ENCODE peak calls at places on chromosomes 1 and 21, in nine cellular contexts. One of them, this sample, is unnamed.

GRCh38 chr1:58782308-58783089 is 1.3 kb downstream of the JUN start:
- DNase-seq in NCI-H524: peak; percentile 41
- DNase-seq in stimulated activated CD4-positive, alpha-beta T cell treated with anti-CD3 and anti-CD28 coated beads, Interleukin-1b, Interleukin-23, amount 100 ng/mL, for 24 hours: peak; percentile 43
- DNase-seq in activated naive CD4-positive, alpha-beta T cell: peak; percentile 11
- DNase-seq in SJSA1: peak; percentile 53
- DNase-seq in posterior cingulate gyrus: peak; percentile 57
- DNase-seq in effector CD4-positive, alpha-beta T cell: peak; percentile 20
- DNase-seq in stimulated activated CD8-positive, alpha-beta memory T cell treated with anti-CD3 and anti-CD28 coated beads, Interleukin-12 subunit alpha, Interleukin-12 subunit beta, amount 100 ng/mL, for 4 hours: peak; percentile 36
- DNase-seq in mesendoderm: peak; percentile 43
- DNase-seq in this sample: peak; percentile 59

GRCh38 chr21:44999972-45000636 is 60.3 kb downstream of the SLX9 start:
- DNase-seq in NCI-H524: no peak
- DNase-seq in stimulated activated CD4-positive, alpha-beta T cell treated with anti-CD3 and anti-CD28 coated beads, Interleukin-1b, Interleukin-23, amount 100 ng/mL, for 24 hours: no peak
- DNase-seq in activated naive CD4-positive, alpha-beta T cell: no peak
- DNase-seq in SJSA1: no peak
- DNase-seq in posterior cingulate gyrus: no peak
- DNase-seq in effector CD4-positive, alpha-beta T cell: no peak
- DNase-seq in stimulated activated CD8-positive, alpha-beta memory T cell treated with anti-CD3 and anti-CD28 coated beads, Interleukin-12 subunit alpha, Interleukin-12 subunit beta, amount 100 ng/mL, for 4 hours: no peak
- DNase-seq in mesendoderm: no peak
- DNase-seq in this sample: no peak

GRCh38 chr1:61297887-61298286 is 215.5 kb downstream of the NFIA start:
- DNase-seq in NCI-H524: no peak
- DNase-seq in stimulated activated CD4-positive, alpha-beta T cell treated with anti-CD3 and anti-CD28 coated beads, Interleukin-1b, Interleukin-23, amount 100 ng/mL, for 24 hours: no peak
- DNase-seq in activated naive CD4-positive, alpha-beta T cell: no peak
- DNase-seq in SJSA1: no peak
- DNase-seq in posterior cingulate gyrus: no peak
- DNase-seq in effector CD4-positive, alpha-beta T cell: no peak
- DNase-seq in stimulated activated CD8-positive, alpha-beta memory T cell treated with anti-CD3 and anti-CD28 coated beads, Interleukin-12 subunit alpha, Interleukin-12 subunit beta, amount 100 ng/mL, for 4 hours: no peak
- DNase-seq in mesendoderm: no peak
- DNase-seq in this sample: no peak

GRCh38 chr21:34846601-34847112 is 177.9 kb downstream of the CLIC6 start:
- DNase-seq in NCI-H524: no peak
- DNase-seq in stimulated activated CD4-positive, alpha-beta T cell treated with anti-CD3 and anti-CD28 coated beads, Interleukin-1b, Interleukin-23, amount 100 ng/mL, for 24 hours: no peak
- DNase-seq in activated naive CD4-positive, alpha-beta T cell: no peak
- DNase-seq in SJSA1: peak; percentile 73
- DNase-seq in posterior cingulate gyrus: no peak
- DNase-seq in effector CD4-positive, alpha-beta T cell: no peak
- DNase-seq in stimulated activated CD8-positive, alpha-beta memory T cell treated with anti-CD3 and anti-CD28 coated beads, Interleukin-12 subunit alpha, Interleukin-12 subunit beta, amount 100 ng/mL, for 4 hours: no peak
- DNase-seq in mesendoderm: peak; percentile 67
- DNase-seq in this sample: peak; percentile 27

GRCh38 chr1:160550572-160551034 is 27.5 kb upstream of the SLAMF6 start:
- DNase-seq in NCI-H524: no peak
- DNase-seq in stimulated activated CD4-positive, alpha-beta T cell treated with anti-CD3 and anti-CD28 coated beads, Interleukin-1b, Interleukin-23, amount 100 ng/mL, for 24 hours: peak; percentile 50
- DNase-seq in activated naive CD4-positive, alpha-beta T cell: no peak
- DNase-seq in SJSA1: no peak
- DNase-seq in posterior cingulate gyrus: no peak
- DNase-seq in effector CD4-positive, alpha-beta T cell: peak; percentile 35
- DNase-seq in stimulated activated CD8-positive, alpha-beta memory T cell treated with anti-CD3 and anti-CD28 coated beads, Interleukin-12 subunit alpha, Interleukin-12 subunit beta, amount 100 ng/mL, for 4 hours: peak; percentile 35
- DNase-seq in mesendoderm: peak; percentile 65
- DNase-seq in this sample: no peak

GRCh38 chr1:235317179-235317578 is 10.8 kb downstream of the ARID4B start:
- DNase-seq in NCI-H524: no peak
- DNase-seq in stimulated activated CD4-positive, alpha-beta T cell treated with anti-CD3 and anti-CD28 coated beads, Interleukin-1b, Interleukin-23, amount 100 ng/mL, for 24 hours: no peak
- DNase-seq in activated naive CD4-positive, alpha-beta T cell: no peak
- DNase-seq in SJSA1: no peak
- DNase-seq in posterior cingulate gyrus: no peak
- DNase-seq in effector CD4-positive, alpha-beta T cell: no peak
- DNase-seq in stimulated activated CD8-positive, alpha-beta memory T cell treated with anti-CD3 and anti-CD28 coated beads, Interleukin-12 subunit alpha, Interleukin-12 subunit beta, amount 100 ng/mL, for 4 hours: no peak
- DNase-seq in mesendoderm: no peak
- DNase-seq in this sample: no peak

GRCh38 chr1:227556288-227556687 is 7.1 kb upstream of the ZNF678 start:
- DNase-seq in NCI-H524: no peak
- DNase-seq in stimulated activated CD4-positive, alpha-beta T cell treated with anti-CD3 and anti-CD28 coated beads, Interleukin-1b, Interleukin-23, amount 100 ng/mL, for 24 hours: no peak
- DNase-seq in activated naive CD4-positive, alpha-beta T cell: no peak
- DNase-seq in SJSA1: no peak
- DNase-seq in posterior cingulate gyrus: no peak
- DNase-seq in effector CD4-positive, alpha-beta T cell: no peak
- DNase-seq in stimulated activated CD8-positive, alpha-beta memory T cell treated with anti-CD3 and anti-CD28 coated beads, Interleukin-12 subunit alpha, Interleukin-12 subunit beta, amount 100 ng/mL, for 4 hours: no peak
- DNase-seq in mesendoderm: no peak
- DNase-seq in this sample: no peak

GRCh38 chr1:220339581-220339980 is 67.3 kb upstream of the RAB3GAP2 start:
- DNase-seq in NCI-H524: no peak
- DNase-seq in stimulated activated CD4-positive, alpha-beta T cell treated with anti-CD3 and anti-CD28 coated beads, Interleukin-1b, Interleukin-23, amount 100 ng/mL, for 24 hours: no peak
- DNase-seq in activated naive CD4-positive, alpha-beta T cell: no peak
- DNase-seq in SJSA1: no peak
- DNase-seq in posterior cingulate gyrus: no peak
- DNase-seq in effector CD4-positive, alpha-beta T cell: no peak
- DNase-seq in stimulated activated CD8-positive, alpha-beta memory T cell treated with anti-CD3 and anti-CD28 coated beads, Interleukin-12 subunit alpha, Interleukin-12 subunit beta, amount 100 ng/mL, for 4 hours: no peak
- DNase-seq in mesendoderm: peak; percentile 20
- DNase-seq in this sample: no peak

GRCh38 chr1:247293047-247293446 is 37.2 kb downstream of the VN1R5 start:
- DNase-seq in NCI-H524: no peak
- DNase-seq in stimulated activated CD4-positive, alpha-beta T cell treated with anti-CD3 and anti-CD28 coated beads, Interleukin-1b, Interleukin-23, amount 100 ng/mL, for 24 hours: no peak
- DNase-seq in activated naive CD4-positive, alpha-beta T cell: no peak
- DNase-seq in SJSA1: no peak
- DNase-seq in posterior cingulate gyrus: no peak
- DNase-seq in effector CD4-positive, alpha-beta T cell: no peak
- DNase-seq in stimulated activated CD8-positive, alpha-beta memory T cell treated with anti-CD3 and anti-CD28 coated beads, Interleukin-12 subunit alpha, Interleukin-12 subunit beta, amount 100 ng/mL, for 4 hours: no peak
- DNase-seq in mesendoderm: peak; percentile 92
- DNase-seq in this sample: no peak

GRCh38 chr1:63906053-63906704 is 132.4 kb downstream of the ROR1 start:
- DNase-seq in NCI-H524: peak; percentile 33
- DNase-seq in stimulated activated CD4-positive, alpha-beta T cell treated with anti-CD3 and anti-CD28 coated beads, Interleukin-1b, Interleukin-23, amount 100 ng/mL, for 24 hours: no peak
- DNase-seq in activated naive CD4-positive, alpha-beta T cell: no peak
- DNase-seq in SJSA1: no peak
- DNase-seq in posterior cingulate gyrus: no peak
- DNase-seq in effector CD4-positive, alpha-beta T cell: no peak
- DNase-seq in stimulated activated CD8-positive, alpha-beta memory T cell treated with anti-CD3 and anti-CD28 coated beads, Interleukin-12 subunit alpha, Interleukin-12 subunit beta, amount 100 ng/mL, for 4 hours: no peak
- DNase-seq in mesendoderm: no peak
- DNase-seq in this sample: peak; percentile 12

GRCh38 chr1:109423498-109423897 is 2.8 kb downstream of the PSMA5 start:
- DNase-seq in NCI-H524: no peak
- DNase-seq in stimulated activated CD4-positive, alpha-beta T cell treated with anti-CD3 and anti-CD28 coated beads, Interleukin-1b, Interleukin-23, amount 100 ng/mL, for 24 hours: no peak
- DNase-seq in activated naive CD4-positive, alpha-beta T cell: no peak
- DNase-seq in SJSA1: no peak
- DNase-seq in posterior cingulate gyrus: no peak
- DNase-seq in effector CD4-positive, alpha-beta T cell: no peak
- DNase-seq in stimulated activated CD8-positive, alpha-beta memory T cell treated with anti-CD3 and anti-CD28 coated beads, Interleukin-12 subunit alpha, Interleukin-12 subunit beta, amount 100 ng/mL, for 4 hours: no peak
- DNase-seq in mesendoderm: no peak
- DNase-seq in this sample: no peak

GRCh38 chr1:160083968-160084770 is 2.8 kb downstream of the KCNJ9 start:
- DNase-seq in NCI-H524: no peak
- DNase-seq in stimulated activated CD4-positive, alpha-beta T cell treated with anti-CD3 and anti-CD28 coated beads, Interleukin-1b, Interleukin-23, amount 100 ng/mL, for 24 hours: peak; percentile 66
- DNase-seq in activated naive CD4-positive, alpha-beta T cell: peak; percentile 21
- DNase-seq in SJSA1: no peak
- DNase-seq in posterior cingulate gyrus: no peak
- DNase-seq in effector CD4-positive, alpha-beta T cell: peak; percentile 66
- DNase-seq in stimulated activated CD8-positive, alpha-beta memory T cell treated with anti-CD3 and anti-CD28 coated beads, Interleukin-12 subunit alpha, Interleukin-12 subunit beta, amount 100 ng/mL, for 4 hours: peak; percentile 57
- DNase-seq in mesendoderm: peak; percentile 88
- DNase-seq in this sample: peak; percentile 77

GRCh38 chr1:176656257-176656995 is 193.5 kb downstream of the PAPPA2 start:
- DNase-seq in NCI-H524: no peak
- DNase-seq in stimulated activated CD4-positive, alpha-beta T cell treated with anti-CD3 and anti-CD28 coated beads, Interleukin-1b, Interleukin-23, amount 100 ng/mL, for 24 hours: no peak
- DNase-seq in activated naive CD4-positive, alpha-beta T cell: no peak
- DNase-seq in SJSA1: peak; percentile 79
- DNase-seq in posterior cingulate gyrus: no peak
- DNase-seq in effector CD4-positive, alpha-beta T cell: no peak
- DNase-seq in stimulated activated CD8-positive, alpha-beta memory T cell treated with anti-CD3 and anti-CD28 coated beads, Interleukin-12 subunit alpha, Interleukin-12 subunit beta, amount 100 ng/mL, for 4 hours: no peak
- DNase-seq in mesendoderm: peak; percentile 40
- DNase-seq in this sample: no peak

GRCh38 chr1:246786606-246787238 is 62.5 kb downstream of the SCCPDH start:
- DNase-seq in NCI-H524: no peak
- DNase-seq in stimulated activated CD4-positive, alpha-beta T cell treated with anti-CD3 and anti-CD28 coated beads, Interleukin-1b, Interleukin-23, amount 100 ng/mL, for 24 hours: no peak
- DNase-seq in activated naive CD4-positive, alpha-beta T cell: no peak
- DNase-seq in SJSA1: no peak
- DNase-seq in posterior cingulate gyrus: no peak
- DNase-seq in effector CD4-positive, alpha-beta T cell: no peak
- DNase-seq in stimulated activated CD8-positive, alpha-beta memory T cell treated with anti-CD3 and anti-CD28 coated beads, Interleukin-12 subunit alpha, Interleukin-12 subunit beta, amount 100 ng/mL, for 4 hours: no peak
- DNase-seq in mesendoderm: no peak
- DNase-seq in this sample: peak; percentile 82

GRCh38 chr1:149844096-149844495 is 55.3 kb upstream of the BOLA1 start:
- DNase-seq in NCI-H524: no peak
- DNase-seq in stimulated activated CD4-positive, alpha-beta T cell treated with anti-CD3 and anti-CD28 coated beads, Interleukin-1b, Interleukin-23, amount 100 ng/mL, for 24 hours: no peak
- DNase-seq in activated naive CD4-positive, alpha-beta T cell: no peak
- DNase-seq in SJSA1: no peak
- DNase-seq in posterior cingulate gyrus: no peak
- DNase-seq in effector CD4-positive, alpha-beta T cell: no peak
- DNase-seq in stimulated activated CD8-positive, alpha-beta memory T cell treated with anti-CD3 and anti-CD28 coated beads, Interleukin-12 subunit alpha, Interleukin-12 subunit beta, amount 100 ng/mL, for 4 hours: no peak
- DNase-seq in mesendoderm: peak; percentile 27
- DNase-seq in this sample: no peak

GRCh38 chr1:192797845-192798244 is 11.0 kb upstream of the RGS2 start:
- DNase-seq in NCI-H524: no peak
- DNase-seq in stimulated activated CD4-positive, alpha-beta T cell treated with anti-CD3 and anti-CD28 coated beads, Interleukin-1b, Interleukin-23, amount 100 ng/mL, for 24 hours: no peak
- DNase-seq in activated naive CD4-positive, alpha-beta T cell: no peak
- DNase-seq in SJSA1: no peak
- DNase-seq in posterior cingulate gyrus: no peak
- DNase-seq in effector CD4-positive, alpha-beta T cell: no peak
- DNase-seq in stimulated activated CD8-positive, alpha-beta memory T cell treated with anti-CD3 and anti-CD28 coated beads, Interleukin-12 subunit alpha, Interleukin-12 subunit beta, amount 100 ng/mL, for 4 hours: no peak
- DNase-seq in mesendoderm: no peak
- DNase-seq in this sample: no peak

GRCh38 chr1:85328713-85329376 is 52.4 kb upstream of the BCL10 start:
- DNase-seq in NCI-H524: no peak
- DNase-seq in stimulated activated CD4-positive, alpha-beta T cell treated with anti-CD3 and anti-CD28 coated beads, Interleukin-1b, Interleukin-23, amount 100 ng/mL, for 24 hours: no peak
- DNase-seq in activated naive CD4-positive, alpha-beta T cell: no peak
- DNase-seq in SJSA1: peak; percentile 99
- DNase-seq in posterior cingulate gyrus: no peak
- DNase-seq in effector CD4-positive, alpha-beta T cell: no peak
- DNase-seq in stimulated activated CD8-positive, alpha-beta memory T cell treated with anti-CD3 and anti-CD28 coated beads, Interleukin-12 subunit alpha, Interleukin-12 subunit beta, amount 100 ng/mL, for 4 hours: no peak
- DNase-seq in mesendoderm: peak; percentile 99
- DNase-seq in this sample: no peak

GRCh38 chr1:20404466-20404865 is 81.5 kb downstream of the CAMK2N1 start:
- DNase-seq in NCI-H524: no peak
- DNase-seq in stimulated activated CD4-positive, alpha-beta T cell treated with anti-CD3 and anti-CD28 coated beads, Interleukin-1b, Interleukin-23, amount 100 ng/mL, for 24 hours: no peak
- DNase-seq in activated naive CD4-positive, alpha-beta T cell: no peak
- DNase-seq in SJSA1: no peak
- DNase-seq in posterior cingulate gyrus: peak; percentile 52
- DNase-seq in effector CD4-positive, alpha-beta T cell: no peak
- DNase-seq in stimulated activated CD8-positive, alpha-beta memory T cell treated with anti-CD3 and anti-CD28 coated beads, Interleukin-12 subunit alpha, Interleukin-12 subunit beta, amount 100 ng/mL, for 4 hours: no peak
- DNase-seq in mesendoderm: peak; percentile 40
- DNase-seq in this sample: no peak

GRCh38 chr21:16624468-16625102 is 888.3 kb upstream of the CXADR start:
- DNase-seq in NCI-H524: no peak
- DNase-seq in stimulated activated CD4-positive, alpha-beta T cell treated with anti-CD3 and anti-CD28 coated beads, Interleukin-1b, Interleukin-23, amount 100 ng/mL, for 24 hours: no peak
- DNase-seq in activated naive CD4-positive, alpha-beta T cell: no peak
- DNase-seq in SJSA1: no peak
- DNase-seq in posterior cingulate gyrus: no peak
- DNase-seq in effector CD4-positive, alpha-beta T cell: no peak
- DNase-seq in stimulated activated CD8-positive, alpha-beta memory T cell treated with anti-CD3 and anti-CD28 coated beads, Interleukin-12 subunit alpha, Interleukin-12 subunit beta, amount 100 ng/mL, for 4 hours: no peak
- DNase-seq in mesendoderm: no peak
- DNase-seq in this sample: no peak

GRCh38 chr1:18998016-18998724 is 41.7 kb upstream of the IFFO2 start:
- DNase-seq in NCI-H524: no peak
- DNase-seq in stimulated activated CD4-positive, alpha-beta T cell treated with anti-CD3 and anti-CD28 coated beads, Interleukin-1b, Interleukin-23, amount 100 ng/mL, for 24 hours: no peak
- DNase-seq in activated naive CD4-positive, alpha-beta T cell: no peak
- DNase-seq in SJSA1: no peak
- DNase-seq in posterior cingulate gyrus: no peak
- DNase-seq in effector CD4-positive, alpha-beta T cell: no peak
- DNase-seq in stimulated activated CD8-positive, alpha-beta memory T cell treated with anti-CD3 and anti-CD28 coated beads, Interleukin-12 subunit alpha, Interleukin-12 subunit beta, amount 100 ng/mL, for 4 hours: no peak
- DNase-seq in mesendoderm: no peak
- DNase-seq in this sample: no peak

GRCh38 chr1:18765725-18766124 is 93.7 kb downstream of the TAS1R2 start:
- DNase-seq in NCI-H524: no peak
- DNase-seq in stimulated activated CD4-positive, alpha-beta T cell treated with anti-CD3 and anti-CD28 coated beads, Interleukin-1b, Interleukin-23, amount 100 ng/mL, for 24 hours: no peak
- DNase-seq in activated naive CD4-positive, alpha-beta T cell: no peak
- DNase-seq in SJSA1: no peak
- DNase-seq in posterior cingulate gyrus: no peak
- DNase-seq in effector CD4-positive, alpha-beta T cell: no peak
- DNase-seq in stimulated activated CD8-positive, alpha-beta memory T cell treated with anti-CD3 and anti-CD28 coated beads, Interleukin-12 subunit alpha, Interleukin-12 subunit beta, amount 100 ng/mL, for 4 hours: no peak
- DNase-seq in mesendoderm: no peak
- DNase-seq in this sample: no peak

GRCh38 chr1:145918144-145918991 is at the start of gene PEX11B:
- DNase-seq in NCI-H524: peak; percentile 61
- DNase-seq in stimulated activated CD4-positive, alpha-beta T cell treated with anti-CD3 and anti-CD28 coated beads, Interleukin-1b, Interleukin-23, amount 100 ng/mL, for 24 hours: peak; percentile 90
- DNase-seq in activated naive CD4-positive, alpha-beta T cell: peak; percentile 93
- DNase-seq in SJSA1: peak; percentile 90
- DNase-seq in posterior cingulate gyrus: peak; percentile 85
- DNase-seq in effector CD4-positive, alpha-beta T cell: peak; percentile 88
- DNase-seq in stimulated activated CD8-positive, alpha-beta memory T cell treated with anti-CD3 and anti-CD28 coated beads, Interleukin-12 subunit alpha, Interleukin-12 subunit beta, amount 100 ng/mL, for 4 hours: peak; percentile 83
- DNase-seq in mesendoderm: peak; percentile 93
- DNase-seq in this sample: peak; percentile 95